ENCODE peak calls at places on chromosome 18, in ten cellular contexts. Y, N, T, I, P, X, F, G, D and E are unnamed samples.

GRCh38 chr18:58394046-58394445 is 234.8 kb downstream of the ALPK2 start:
- DNase-seq in Y (no peak), D (no peak), N (no peak), P (no peak), I (peak), T (no peak), X (peak), F (no peak), G (no peak), E (no peak)

GRCh38 chr18:55351220-55351619 is 236.8 kb downstream of the TCF4 start:
- DNase-seq in D (no peak), G (no peak), N (no peak), P (no peak), I (peak), T (no peak), X (peak), F (no peak), Y (no peak), E (no peak)

GRCh38 chr18:75132931-75133525 is 75.9 kb downstream of the PTGR3 start:
- DNase-seq in T (no peak), P (no peak), D (no peak), Y (no peak), N (no peak), I (no peak), X (no peak), F (no peak), G (no peak), E (no peak)

GRCh38 chr18:63203497-63203896 is 116.1 kb downstream of the BCL2 start:
- DNase-seq in P (no peak), D (no peak), N (no peak), G (no peak), Y (no peak), X (no peak), F (no peak), T (no peak), I (no peak), E (no peak)

GRCh38 chr18:69330345-69330744 is 70.3 kb upstream of the DOK6 start:
- DNase-seq in D (no peak), G (no peak), N (no peak), T (no peak), Y (no peak), X (no peak), P (no peak), F (no peak), I (no peak), E (no peak)

GRCh38 chr18:74370163-74370562 is 54.5 kb downstream of the C18orf63 start:
- DNase-seq in F (no peak), G (no peak), T (no peak), Y (no peak), P (no peak), D (no peak), I (peak), N (no peak), X (no peak), E (no peak)

GRCh38 chr18:64134044-64134757 is 14.7 kb downstream of the LINC00305 start:
- DNase-seq in I (no peak), T (no peak), X (no peak), F (no peak), Y (no peak), D (peak), G (no peak), N (no peak), P (no peak), E (no peak)

GRCh38 chr18:23317975-23318675 is 135.0 kb upstream of the RIOK3 start:
- DNase-seq in N (no peak), X (peak), P (no peak), Y (no peak), D (no peak), I (peak), T (no peak), G (no peak), F (no peak), E (no peak)

GRCh38 chr18:13796515-13796914 is 27.4 kb upstream of the MC5R start:
- DNase-seq in X (no peak), P (no peak), N (no peak), T (no peak), F (no peak), G (no peak), Y (no peak), D (no peak), I (no peak), E (no peak)

GRCh38 chr18:31684279-31685096 is at the start of gene B4GALT6:
- DNase-seq in I (peak), Y (peak), D (peak), P (peak), X (no peak), T (no peak), G (no peak), N (no peak), F (peak), E (peak)

GRCh38 chr18:41989508-41989907 is 34.5 kb downstream of the PIK3C3 start:
- DNase-seq in N (no peak), F (no peak), X (no peak), T (no peak), P (no peak), I (no peak), G (no peak), D (no peak), Y (no peak), E (no peak)

GRCh38 chr18:27787543-27787942 is 389.4 kb downstream of the CDH2 start:
- DNase-seq in T (no peak), X (no peak), I (no peak), G (no peak), P (no peak), D (no peak), F (no peak), Y (no peak), N (no peak), E (no peak)

GRCh38 chr18:8900552-8900951 is 195.2 kb downstream of the MTCL1 start:
- DNase-seq in G (no peak), F (no peak), D (no peak), Y (no peak), P (no peak), N (no peak), T (no peak), I (no peak), X (no peak), E (no peak)

GRCh38 chr18:73124165-73124564 is 256.4 kb upstream of the NETO1 start:
- DNase-seq in P (no peak), T (no peak), D (no peak), N (no peak), X (peak), I (peak), F (no peak), Y (no peak), G (no peak), E (no peak)

GRCh38 chr18:23198217-23198845 is 63.0 kb downstream of the CABLES1 start:
- DNase-seq in Y (no peak), G (no peak), P (no peak), D (no peak), I (no peak), N (no peak), X (no peak), F (no peak), T (no peak), E (no peak)

GRCh38 chr18:45060102-45060501 is 379.4 kb downstream of the SETBP1 start:
- DNase-seq in D (no peak), I (peak), T (no peak), G (no peak), X (no peak), P (no peak), N (no peak), F (no peak), Y (no peak), E (no peak)

GRCh38 chr18:79396431-79397287 is 929 bp downstream of the NFATC1 start:
- DNase-seq in I (peak), T (peak), X (peak), N (no peak), Y (peak), F (peak), D (peak), G (peak), P (no peak), E (peak)

GRCh38 chr18:78927156-78927555 is 52.5 kb upstream of the SALL3 start:
- DNase-seq in N (no peak), P (no peak), D (no peak), T (peak), I (no peak), F (no peak), Y (no peak), X (no peak), G (no peak), E (no peak)

GRCh38 chr18:79575891-79576685 is 103.5 kb upstream of the CTDP1 start:
- DNase-seq in N (no peak), T (peak), F (peak), G (no peak), D (no peak), I (peak), P (no peak), Y (no peak), X (peak), E (no peak)

GRCh38 chr18:58381676-58382411 is 247.0 kb downstream of the ALPK2 start:
- DNase-seq in X (no peak), N (no peak), T (no peak), Y (no peak), F (no peak), G (no peak), D (no peak), I (no peak), P (no peak), E (no peak)

GRCh38 chr18:44552706-44553105 is 128.0 kb upstream of the SETBP1 start:
- DNase-seq in Y (no peak), I (no peak), G (no peak), N (no peak), X (no peak), F (no peak), T (no peak), D (peak), P (no peak), E (no peak)

GRCh38 chr18:24019641-24020331 is 5.2 kb downstream of the TTC39C start:
- DNase-seq in G (peak), Y (no peak), N (no peak), F (no peak), X (no peak), I (no peak), P (no peak), D (no peak), T (no peak), E (no peak)

GRCh38 chr18:23596183-23596582 is 9.9 kb upstream of the NPC1 start:
- DNase-seq in F (no peak), D (no peak), I (no peak), N (peak), T (no peak), Y (no peak), X (no peak), P (no peak), G (no peak), E (no peak)

GRCh38 chr18:70827632-70828031 is 538.8 kb downstream of the SOCS6 start:
- DNase-seq in G (no peak), T (no peak), X (no peak), Y (no peak), I (no peak), D (no peak), N (no peak), P (no peak), F (no peak), E (no peak)

GRCh38 chr18:10530852-10531251 is 5.0 kb downstream of the NAPG start:
- DNase-seq in T (no peak), X (no peak), I (peak), Y (no peak), D (no peak), F (no peak), P (no peak), G (no peak), N (no peak), E (no peak)

GRCh38 chr18:61551586-61551985 is 218.4 kb downstream of the CDH20 start:
- DNase-seq in I (peak), F (peak), D (peak), T (no peak), P (peak), X (peak), G (no peak), N (no peak), Y (peak), E (peak)

GRCh38 chr18:59022167-59022945 is 117.3 kb upstream of the SEC11C start:
- DNase-seq in I (peak), N (no peak), Y (no peak), F (no peak), T (no peak), X (no peak), G (no peak), D (no peak), P (no peak), E (no peak)

GRCh38 chr18:46250084-46250811 is 146.1 kb downstream of the HAUS1 start:
- DNase-seq in I (peak), X (peak), T (no peak), Y (no peak), P (no peak), N (no peak), D (no peak), G (peak), F (peak), E (no peak)

GRCh38 chr18:2984703-2985261 is 28.2 kb downstream of the LPIN2 start:
- DNase-seq in D (peak), F (peak), Y (no peak), I (no peak), P (no peak), N (no peak), T (no peak), X (no peak), G (no peak), E (no peak)

GRCh38 chr18:79681484-79682387 is 2.1 kb downstream of the CTDP1 start:
- DNase-seq in X (no peak), F (no peak), T (no peak), P (no peak), Y (no peak), I (no peak), N (peak), D (no peak), G (peak), E (no peak)

GRCh38 chr18:61833387-61833786 is 59.4 kb downstream of the RNF152 start:
- DNase-seq in Y (no peak), F (no peak), X (peak), T (no peak), P (no peak), N (no peak), G (no peak), I (peak), D (no peak), E (no peak)

GRCh38 chr18:67599277-67599676 is 82.8 kb upstream of the DSEL start:
- DNase-seq in Y (no peak), X (peak), P (no peak), N (no peak), F (no peak), D (no peak), I (peak), G (no peak), T (no peak), E (no peak)

GRCh38 chr18:1806884-1807615 is 764.3 kb downstream of the METTL4 start:
- DNase-seq in N (no peak), I (no peak), D (peak), F (no peak), G (no peak), X (no peak), T (no peak), Y (no peak), P (no peak), E (no peak)
- TF ChIP-seq CTCF in N (no peak), I (no peak), D (peak), F (no peak), G (no peak), X (no peak), T (no peak), Y (peak), P (peak), E (no peak)

GRCh38 chr18:50203801-50204604 is 9.1 kb upstream of the MYO5B start:
- DNase-seq in F (peak), X (peak), G (no peak), P (peak), T (no peak), I (peak), Y (peak), D (peak), N (no peak), E (peak)

GRCh38 chr18:50196261-50196660 is 1.3 kb upstream of the MYO5B start:
- DNase-seq in I (no peak), T (no peak), F (no peak), D (no peak), G (no peak), Y (no peak), P (no peak), N (no peak), X (no peak), E (no peak)

GRCh38 chr18:50195689-50196088 is 742 bp upstream of the MYO5B start:
- DNase-seq in Y (no peak), T (no peak), F (no peak), I (no peak), X (no peak), G (no peak), D (no peak), P (no peak), N (no peak), E (no peak)

GRCh38 chr18:50201476-50201875 is 6.5 kb upstream of the MYO5B start:
- DNase-seq in P (no peak), Y (no peak), G (no peak), I (no peak), N (no peak), D (no peak), X (no peak), F (no peak), T (no peak), E (no peak)
- TF ChIP-seq CTCF in P (no peak), Y (no peak), G (no peak), I (no peak), N (no peak), D (no peak), X (no peak), F (no peak), T (no peak), E (no peak)

GRCh38 chr18:34522627-34523026 is 187.5 kb upstream of the DTNA start:
- DNase-seq in I (no peak), F (peak), P (no peak), X (no peak), G (no peak), N (no peak), T (no peak), D (no peak), Y (no peak), E (no peak)

GRCh38 chr18:34521040-34521439 is 189.1 kb upstream of the DTNA start:
- DNase-seq in T (no peak), N (no peak), X (no peak), D (no peak), G (no peak), I (no peak), P (no peak), Y (no peak), F (no peak), E (no peak)
- TF ChIP-seq CTCF in T (no peak), N (no peak), X (no peak), D (no peak), G (no peak), I (no peak), P (no peak), Y (no peak), F (no peak), E (no peak)

DNA sequence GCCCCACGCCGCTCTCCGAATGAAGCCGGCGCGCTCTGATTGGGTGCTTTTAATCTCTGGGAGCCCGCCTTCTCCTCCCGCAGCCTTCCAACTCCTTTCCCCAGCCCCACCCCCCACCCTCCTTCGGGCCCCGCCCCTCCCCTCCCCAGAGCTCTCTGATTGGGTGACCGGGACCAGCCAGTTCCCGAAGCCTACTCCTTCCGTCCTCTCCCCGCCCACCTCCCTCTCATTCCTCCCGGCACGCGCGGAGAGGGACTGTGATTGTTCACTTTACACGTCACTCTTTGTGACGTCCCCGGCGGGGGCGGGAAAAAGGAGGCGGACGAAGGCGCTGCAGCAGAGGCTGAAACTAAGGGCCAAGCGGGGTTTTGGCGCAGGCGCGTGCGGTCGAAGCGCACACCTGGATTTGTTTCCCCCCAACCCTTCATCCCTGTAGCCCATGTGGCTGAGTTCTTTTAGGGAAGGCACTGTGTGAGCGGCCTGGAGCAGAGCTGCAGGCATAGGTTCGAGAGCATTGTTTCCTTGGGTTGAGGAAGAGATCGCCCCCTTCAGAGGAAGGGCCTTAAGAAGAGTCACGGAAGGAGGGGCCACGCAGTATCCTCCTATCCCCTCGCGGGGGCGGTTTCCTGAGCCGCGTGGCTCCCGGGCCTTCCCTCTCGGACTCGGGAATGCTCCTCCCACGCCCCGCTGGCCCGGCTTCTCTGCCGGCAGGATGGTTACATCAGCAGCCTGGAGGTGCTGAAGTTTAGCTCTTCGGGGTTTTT is at the start of gene MEX3C:
- DNase-seq in X (peak), N (peak), T (peak), G (peak), D (peak), I (peak), Y (peak), F (peak), P (peak), E (peak)
- TF ChIP-seq CTCF in X (peak), N (no peak), T (peak), G (peak), D (peak), I (peak), Y (no peak), F (no peak), P (peak), E (no peak)

GRCh38 chr18:36212978-36213303 is 25.6 kb downstream of the MOCOS start:
- DNase-seq in T (no peak), D (no peak), Y (no peak), N (no peak), X (no peak), G (no peak), I (no peak), F (no peak), P (no peak), E (no peak)
- TF ChIP-seq CTCF in T (no peak), D (no peak), Y (no peak), N (no peak), X (no peak), G (no peak), I (no peak), F (no peak), P (no peak), E (no peak)

DNA sequence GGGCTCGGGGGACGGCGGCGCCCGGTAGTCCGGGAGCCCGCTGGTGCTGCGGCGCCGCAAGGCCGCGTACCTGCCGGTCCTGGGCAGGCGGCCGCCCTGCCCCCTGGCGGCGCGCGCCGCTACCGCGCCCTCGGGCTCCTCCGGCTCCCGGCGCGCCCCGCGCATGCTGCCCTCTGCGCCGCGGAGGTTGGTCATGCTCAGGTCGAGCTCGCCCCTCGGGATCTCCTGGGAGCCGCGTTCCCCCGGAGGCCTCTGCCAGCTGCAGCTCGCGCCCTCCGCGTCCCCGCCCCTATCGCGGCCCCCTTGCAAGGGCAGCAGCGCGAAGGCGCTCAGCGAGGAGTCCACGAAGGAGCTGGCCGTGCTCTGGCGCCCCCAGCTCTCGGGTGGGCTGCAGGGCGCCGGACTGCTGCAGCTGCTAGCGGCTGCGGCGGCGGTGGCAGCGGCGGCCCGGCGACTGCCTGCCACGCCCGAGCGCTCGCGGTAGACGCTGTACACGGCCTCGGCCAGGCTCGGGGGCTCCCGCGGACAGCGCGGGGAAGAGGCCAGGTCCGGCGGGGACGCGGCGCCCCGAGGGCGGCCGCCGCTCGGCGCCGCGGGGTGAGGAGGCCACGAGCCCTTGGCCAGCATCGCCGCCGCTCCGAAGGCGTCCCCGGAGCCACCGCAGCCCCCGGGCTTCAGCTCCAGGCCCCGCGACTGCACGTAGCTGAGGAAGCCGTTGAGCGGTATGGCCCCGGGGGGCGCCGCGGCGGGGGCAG is 4.5 kb downstream of the TMEM200C start:
- DNase-seq in I (peak), D (peak), Y (peak), P (peak), G (peak), N (no peak), F (peak), T (peak), X (no peak), E (peak)
- TF ChIP-seq CTCF in I (no peak), D (peak), Y (no peak), P (peak), G (peak), N (peak), F (peak), T (peak), X (peak), E (peak)

GRCh38 chr18:48410095-48410920 is 1.1 kb upstream of the ZBTB7C start:
- DNase-seq in P (peak), I (peak), N (peak), F (peak), T (peak), D (peak), X (peak), Y (peak), G (peak), E (peak)
- TF ChIP-seq CTCF in P (peak), I (no peak), N (no peak), F (no peak), T (peak), D (no peak), X (no peak), Y (no peak), G (no peak), E (no peak)